ENCODE peak calls at places on chromosomes 2 and 18, in five cellular contexts. Q is esophagus squamous epithelium, P is foreskin fibroblast, B is upper lobe of left lung, G is AG04450. K is an unnamed sample.

GRCh38 chr2:108858894-108859293 is 72.3 kb downstream of the CCDC138 start:
- DNase-seq in Q (no peak), P (peak; percentile 3), B (no peak), G (no peak), K (no peak)

GRCh38 chr2:102145939-102146338 is 3.4 kb downstream of the IL1R1 start:
- DNase-seq in Q (no peak), P (no peak), B (no peak), G (no peak), K (no peak)

GRCh38 chr2:241020629-241021190 is 22.3 kb downstream of the SNED1 start:
- DNase-seq in Q (no peak), P (no peak), B (no peak), G (no peak), K (no peak)

GRCh38 chr2:172580544-172580943 is 24.7 kb downstream of the PDK1 start:
- DNase-seq in Q (no peak), P (no peak), B (no peak), G (no peak), K (no peak)

GRCh38 chr2:144256996-144257707 is 262.8 kb downstream of the ZEB2 start:
- DNase-seq in Q (no peak), P (peak; percentile 21), B (no peak), G (no peak), K (no peak)

GRCh38 chr18:78242307-78242643 is 737.3 kb upstream of the SALL3 start:
- DNase-seq in Q (no peak), P (no peak), B (no peak), G (no peak), K (no peak)

GRCh38 chr2:191758420-191759199 is 80.7 kb downstream of the NABP1 start:
- DNase-seq in Q (no peak), P (no peak), B (peak; percentile 21), G (no peak), K (peak; percentile 33)

GRCh38 chr2:161418715-161419337 is 2.7 kb downstream of the TBR1 start:
- DNase-seq in Q (no peak), P (no peak), B (peak; percentile 84), G (no peak), K (no peak)

GRCh38 chr18:36255072-36255708 is 42.3 kb upstream of the FHOD3 start:
- DNase-seq in Q (no peak), P (no peak), B (no peak), G (no peak), K (no peak)

DNA sequence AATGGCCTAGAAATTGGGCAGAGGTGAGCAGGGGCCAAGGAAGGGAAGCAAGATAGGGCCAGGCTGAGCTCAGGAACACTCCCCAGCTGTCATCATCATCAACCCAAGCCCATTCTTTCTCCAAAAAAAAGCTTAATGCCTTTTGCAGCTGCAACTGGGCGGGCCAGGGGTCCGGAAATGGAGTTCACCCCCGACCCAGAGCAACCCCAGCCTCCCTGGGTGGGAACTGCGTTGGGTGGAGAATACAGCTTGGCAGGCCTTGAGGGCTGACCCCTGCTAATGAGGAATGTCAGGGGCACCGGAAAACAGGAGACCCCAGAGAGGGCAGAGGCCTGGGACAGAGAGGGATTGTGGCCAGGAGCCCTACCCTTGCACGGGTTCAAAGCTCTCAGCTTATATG is 64.8 kb downstream of the TNS1 start:
- DNase-seq in Q (no peak), P (no peak), B (no peak), G (no peak), K (no peak)
- H3K4me3 ChIP-seq in Q (peak overlapping the region; percentile 58), P (no peak overlapping the region), B (peak overlapping the region; percentile 74), G (no peak overlapping the region), K (no peak overlapping the region)

GRCh38 chr2:180734382-180734781 is 246.0 kb upstream of the UBE2E3 start:
- DNase-seq in Q (no peak), P (no peak), B (no peak), G (no peak), K (no peak)

GRCh38 chr2:180735799-180736198 is 244.6 kb upstream of the UBE2E3 start:
- DNase-seq in Q (no peak), P (no peak), B (no peak), G (no peak), K (no peak)

GRCh38 chr2:180732337-180732736 is 248.1 kb upstream of the UBE2E3 start:
- DNase-seq in Q (no peak), P (no peak), B (no peak), G (no peak), K (no peak)

GRCh38 chr2:180730976-180731375 is 249.4 kb upstream of the UBE2E3 start:
- DNase-seq in Q (no peak), P (peak; percentile 43), B (no peak), G (no peak), K (no peak)

GRCh38 chr2:180733330-180733729 is 247.1 kb upstream of the UBE2E3 start:
- DNase-seq in Q (no peak), P (no peak), B (no peak), G (no peak), K (no peak)
- TF ChIP-seq CTCF in Q (no peak), P (no peak), B (no peak), G (no peak), K (no peak)

GRCh38 chr2:237668440-237668839 is 41.1 kb downstream of the LRRFIP1 start:
- DNase-seq in Q (no peak), P (no peak), B (no peak), G (no peak), K (no peak)

GRCh38 chr2:237670641-237671040 is 43.3 kb downstream of the LRRFIP1 start:
- DNase-seq in Q (no peak), P (no peak), B (no peak), G (no peak), K (no peak)

GRCh38 chr2:237671466-237672173 is 44.2 kb downstream of the LRRFIP1 start:
- DNase-seq in Q (no peak), P (no peak), B (no peak), G (no peak), K (no peak)

GRCh38 chr2:237669129-237669627 is 41.8 kb downstream of the LRRFIP1 start:
- DNase-seq in Q (no peak), P (no peak), B (no peak), G (no peak), K (no peak)

DNA sequence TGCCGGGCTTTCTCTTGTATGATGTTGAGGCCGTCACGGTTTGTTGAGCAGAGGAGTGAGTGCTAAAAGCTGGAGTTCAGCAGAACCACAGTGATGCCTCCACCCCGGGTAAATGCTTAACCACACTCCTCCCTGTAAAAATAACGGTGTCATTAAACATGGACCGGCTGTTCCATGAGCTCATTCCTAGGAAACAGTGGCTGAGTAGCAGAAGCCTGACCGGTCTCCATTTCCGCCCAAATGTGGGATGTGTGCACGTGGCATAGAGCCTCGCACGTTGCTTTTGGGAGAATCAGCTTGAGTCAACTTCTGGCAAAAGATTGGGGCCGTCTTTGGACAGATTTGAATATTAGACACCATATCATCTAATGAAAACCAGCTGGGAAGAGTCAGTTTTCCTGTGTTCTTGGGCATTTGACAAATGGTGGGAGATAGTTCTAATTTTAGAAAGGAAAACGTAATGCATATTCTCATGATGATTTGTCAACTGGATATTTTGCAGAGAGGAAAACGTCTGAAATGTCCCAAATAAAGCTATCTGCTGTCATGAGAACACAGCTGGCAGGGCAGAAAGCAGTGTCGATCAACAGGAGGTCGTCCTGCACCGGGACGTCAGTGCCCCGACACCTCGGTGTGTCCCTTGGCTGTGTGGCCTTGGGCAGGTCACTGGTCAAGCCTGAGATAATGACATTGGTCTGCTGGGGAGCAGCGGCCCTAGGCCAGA is 42.4 kb downstream of the LRRFIP1 start:
- DNase-seq in Q (no peak), P (peak; percentile 100), B (no peak), G (peak; percentile 100), K (peak; percentile 99)
- H3K4me3 ChIP-seq in Q (no peak overlapping the region), P (peak overlapping the region; percentile 16), B (no peak overlapping the region), G (peak overlapping the region; percentile 29), K (peak overlapping the region; percentile 20)

DNA sequence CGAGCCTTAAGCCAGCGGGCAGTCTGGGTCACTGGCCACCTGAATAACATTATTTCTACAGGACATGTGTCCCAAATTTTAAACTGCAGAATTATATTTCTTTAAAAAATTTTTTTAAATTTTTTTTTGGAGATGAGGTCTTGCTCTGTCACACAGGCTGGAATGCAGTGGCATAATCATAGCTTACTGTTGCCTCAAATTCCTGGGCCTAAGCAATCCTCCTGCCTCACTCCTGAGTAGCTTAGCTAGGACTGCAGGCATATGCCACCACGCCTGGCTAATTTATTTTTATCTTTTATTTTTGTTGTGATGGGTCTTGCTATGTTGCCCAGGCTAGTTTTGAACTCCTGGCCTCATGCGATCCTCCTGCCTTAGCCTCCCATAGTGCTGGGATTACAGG is 10.7 kb downstream of the WIPF1 start:
- DNase-seq in Q (no peak), P (no peak), B (no peak), G (no peak), K (no peak)
- TF ChIP-seq CTCF in Q (no peak), P (no peak), B (no peak), G (no peak), K (no peak)

DNA sequence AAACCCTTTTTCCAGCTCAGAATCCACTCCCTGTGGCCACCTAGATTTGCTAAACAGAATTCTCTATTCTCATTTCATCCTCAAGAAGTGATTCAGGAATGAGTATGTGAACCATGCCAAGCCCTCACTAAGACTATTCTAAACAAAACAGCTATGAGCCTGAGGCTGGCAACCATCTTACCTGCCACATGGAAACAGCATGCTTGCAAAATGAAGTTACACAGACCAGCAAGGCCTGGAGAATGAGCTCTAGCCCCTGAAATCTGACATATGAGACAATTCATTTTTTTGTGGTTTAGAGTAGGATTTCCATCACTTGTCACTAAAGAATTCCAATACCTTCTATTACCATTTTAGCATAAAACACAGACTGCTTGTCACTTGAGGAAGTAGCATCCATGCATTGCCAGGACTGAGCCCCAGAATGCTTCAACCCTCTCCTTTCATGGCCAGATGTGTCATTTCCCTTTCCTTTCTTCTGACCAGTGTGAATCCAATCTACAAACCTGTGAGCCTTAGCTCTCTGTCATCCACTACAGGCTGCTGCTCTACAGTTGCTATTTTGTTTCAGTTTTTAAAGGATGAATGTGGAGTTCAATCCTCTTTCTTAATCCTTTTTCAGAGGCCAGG is 744.3 kb upstream of the ACVR2A start:
- DNase-seq in Q (no peak), P (no peak), B (no peak), G (no peak), K (no peak)
- H3K4me3 ChIP-seq in Q (no peak overlapping the region), P (no peak overlapping the region), B (no peak overlapping the region), G (no peak overlapping the region), K (no peak overlapping the region)

GRCh38 chr2:25347846-25348245 is 6.1 kb upstream of the DNMT3A start:
- DNase-seq in Q (no peak), P (no peak), B (no peak), G (peak; percentile 16), K (no peak)
- TF ChIP-seq CTCF in Q (no peak), P (no peak), B (no peak), G (no peak), K (no peak)

DNA sequence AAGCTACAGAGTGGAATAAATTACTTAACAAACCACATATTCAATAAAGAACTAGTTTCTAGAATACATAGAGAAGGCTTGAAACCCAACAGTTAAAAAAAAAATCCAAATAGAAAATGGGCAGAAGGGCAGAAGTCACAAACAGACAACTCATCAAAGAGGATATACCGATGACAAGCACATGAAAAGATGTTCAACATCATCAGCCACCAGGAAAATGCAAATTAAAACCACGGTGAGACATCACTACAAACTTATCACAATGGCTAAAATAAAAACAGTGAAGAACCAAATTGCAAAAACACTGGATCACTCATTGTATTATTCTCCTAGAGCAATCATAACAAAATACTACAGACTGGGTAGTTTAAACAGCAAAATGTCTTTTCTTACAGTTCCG is 14.5 kb downstream of the SESTD1 start:
- DNase-seq in Q (no peak), P (no peak), B (no peak), G (no peak), K (no peak)
- H3K4me3 ChIP-seq in Q (no peak overlapping the region), P (no peak overlapping the region), B (no peak overlapping the region), G (no peak overlapping the region), K (no peak overlapping the region)